ENCODE peak calls at places on chromosomes 1 and 21, in ten cellular contexts. Z is tibial artery; D is activated naive CD8-positive, alpha-beta T cell treated with anti-CD3 and anti-CD28 coated beads, Interleukin-2, amount 50 U/mL, for 24 hours; K is bronchial epithelial cell; Y is occipital lobe; T is AG08395; B is fibroblast of lung; E is T-helper 2 cell; I is fibroblast of pulmonary artery; P is stimulated activated CD8-positive, alpha-beta memory T cell treated with anti-CD3 and anti-CD28 coated beads, Interleukin-15, amount 100 ng/mL, for 1 hour. M is an unnamed sample.

GRCh38 chr1:233135833-233136232 is 159.7 kb downstream of the PCNX2 start:
- DNase-seq in Z (no peak), D (no peak), K (peak), Y (no peak), T (no peak), B (no peak), E (no peak), I (no peak), P (no peak), M (no peak)

GRCh38 chr1:162200096-162200847 is 130.8 kb downstream of the NOS1AP start:
- DNase-seq in Z (no peak), D (no peak), K (no peak), Y (no peak), T (no peak), B (no peak), E (no peak), I (no peak), P (no peak), M (no peak)

GRCh38 chr1:85078903-85079302 is 30.6 kb upstream of the MCOLN3 start:
- DNase-seq in Z (no peak), D (no peak), K (no peak), Y (no peak), T (peak), B (peak), E (no peak), I (peak), P (no peak), M (no peak)

GRCh38 chr1:236140705-236141446 is 1.5 kb upstream of the GPR137B start:
- DNase-seq in Z (no peak), D (no peak), K (peak), Y (no peak), T (peak), B (no peak), E (no peak), I (no peak), P (no peak), M (no peak)

GRCh38 chr1:223216074-223216473 is 73.0 kb upstream of the TLR5 start:
- DNase-seq in Z (no peak), D (no peak), K (no peak), Y (no peak), T (no peak), B (no peak), E (no peak), I (no peak), P (no peak), M (no peak)

GRCh38 chr1:67126111-67126746 is 8.5 kb downstream of the C1orf141 start:
- DNase-seq in Z (no peak), D (no peak), K (peak), Y (no peak), T (peak), B (no peak), E (no peak), I (peak), P (no peak), M (no peak)

GRCh38 chr1:159922499-159923202 is 2.7 kb downstream of the TAGLN2 start:
- DNase-seq in Z (peak), D (peak), K (no peak), Y (no peak), T (no peak), B (peak), E (no peak), I (peak), P (no peak), M (no peak)

GRCh38 chr1:32907435-32907834 is 6.2 kb upstream of the TMEM54 start:
- DNase-seq in Z (no peak), D (no peak), K (no peak), Y (no peak), T (peak), B (no peak), E (no peak), I (peak), P (no peak), M (no peak)

GRCh38 chr21:25845729-25846256 is 111.0 kb downstream of the GABPA start:
- DNase-seq in Z (no peak), D (no peak), K (peak), Y (no peak), T (peak), B (no peak), E (no peak), I (no peak), P (no peak), M (no peak)

GRCh38 chr1:239125888-239126287 is 260.5 kb upstream of the CHRM3 start:
- DNase-seq in Z (no peak), D (no peak), K (no peak), Y (no peak), T (no peak), B (no peak), E (no peak), I (no peak), P (no peak), M (no peak)

GRCh38 chr1:23643668-23644554 is 47.7 kb upstream of the RPL11 start:
- DNase-seq in Z (no peak), D (no peak), K (no peak), Y (no peak), T (no peak), B (no peak), E (no peak), I (no peak), P (no peak), M (no peak)

GRCh38 chr1:66048011-66048410 is 255.3 kb downstream of the PDE4B start:
- DNase-seq in Z (no peak), D (no peak), K (no peak), Y (no peak), T (peak), B (no peak), E (no peak), I (peak), P (no peak), M (no peak)

GRCh38 chr21:33816148-33816547 is 99.5 kb downstream of the ATP5PO start:
- DNase-seq in Z (no peak), D (no peak), K (no peak), Y (no peak), T (no peak), B (no peak), E (no peak), I (no peak), P (no peak), M (no peak)

GRCh38 chr1:41895552-41895951 is 23.2 kb downstream of the HIVEP3 start:
- DNase-seq in Z (no peak), D (no peak), K (peak), Y (no peak), T (no peak), B (no peak), E (no peak), I (peak), P (no peak), M (no peak)

GRCh38 chr1:65495137-65495536 is 74.7 kb downstream of the LEPR start:
- DNase-seq in Z (no peak), D (no peak), K (no peak), Y (no peak), T (no peak), B (no peak), E (no peak), I (no peak), P (no peak), M (no peak)

GRCh38 chr1:106753069-106753468 is 303.4 kb upstream of the PRMT6 start:
- DNase-seq in Z (no peak), D (no peak), K (no peak), Y (no peak), T (peak), B (no peak), E (no peak), I (no peak), P (no peak), M (no peak)

M was measured in naive B cell.